ENCODE peak calls at places on chromosomes 16 and 17, in four cellular contexts. Z is mesendoderm, A is MM.1S, N is psoas muscle. E is an unnamed sample. For H3K4me1, the result is how much of the 10 kb centered on the place peaks cover.

GRCh38 chr17:27339198-27339835 is 45.4 kb downstream of the WSB1 start:
- DNase-seq in Z (no peak), N (no peak), A (peak), E (peak)

GRCh38 chr17:75087558-75088453 is at the start of gene SLC16A5:
- DNase-seq in N (peak), A (no peak), Z (peak), E (peak)

GRCh38 chr17:50549969-50550368 is 3.0 kb downstream of the SPATA20 start:
- DNase-seq in N (no peak), A (no peak), Z (no peak), E (no peak)

GRCh38 chr17:30091771-30092170 is 24.8 kb upstream of the NSRP1 start:
- DNase-seq in Z (no peak), A (no peak), N (no peak), E (no peak)

GRCh38 chr17:45296003-45296832 is 20.6 kb downstream of the MAP3K14 start:
- DNase-seq in N (no peak), Z (no peak), A (peak), E (peak)

GRCh38 chr16:50004239-50004638 is 20.8 kb upstream of the CNEP1R1 start:
- DNase-seq in Z (no peak), N (no peak), A (no peak), E (no peak)

GRCh38 chr17:58270476-58271290 is 10.1 kb downstream of the MPO start:
- DNase-seq in N (no peak), A (no peak), Z (peak), E (no peak)

GRCh38 chr17:32256695-32257013 is 9.0 kb upstream of the RHBDL3 start:
- DNase-seq in A (no peak), N (no peak), Z (no peak), E (no peak)

GRCh38 chr17:40284085-40284713 is 3.5 kb upstream of the CDC6 start:
- DNase-seq in A (no peak), Z (peak), N (no peak), E (no peak)

GRCh38 chr17:1413281-1413791 is 13.3 kb upstream of the YWHAE start:
- DNase-seq in N (peak), Z (no peak), A (no peak), E (peak)

GRCh38 chr16:50671644-50672260 is 9.4 kb downstream of the SNX20 start:
- DNase-seq in Z (peak), N (no peak), A (peak), E (peak)

GRCh38 chr16:3123986-3124886 is 10.6 kb upstream of the ZNF213 start:
- DNase-seq in A (peak), Z (peak), N (peak), E (peak)

GRCh38 chr17:35088911-35089845 is 25.7 kb upstream of the RFFL start:
- DNase-seq in A (peak), Z (peak), N (peak), E (peak)

GRCh38 chr17:80415626-80416042 is 667 bp downstream of the ENDOV start:
- DNase-seq in N (no peak), Z (no peak), A (no peak), E (no peak)

GRCh38 chr16:12132290-12132689 is 155.8 kb downstream of the SNX29 start:
- DNase-seq in N (no peak), Z (no peak), A (no peak), E (no peak)

GRCh38 chr17:62572488-62573469 is 54.7 kb upstream of the MRC2 start:
- DNase-seq in A (no peak), N (no peak), Z (no peak), E (no peak)

GRCh38 chr16:88508868-88509748 is 56.0 kb downstream of the ZFPM1 start:
- DNase-seq in N (no peak), A (no peak), Z (no peak), E (no peak)

GRCh38 chr17:67420994-67421393 is 43.9 kb downstream of the PITPNC1 start:
- DNase-seq in N (no peak), A (no peak), Z (no peak), E (no peak)

GRCh38 chr16:49112754-49113153 is 168.9 kb downstream of the CBLN1 start:
- DNase-seq in N (no peak), Z (no peak), A (no peak), E (no peak)

GRCh38 chr17:64176556-64176955 is 46.6 kb upstream of the ERN1 start:
- DNase-seq in Z (no peak), N (no peak), A (no peak), E (no peak)

GRCh38 chr16:86971251-86971650 is 345.9 kb downstream of the C16orf95 start:
- DNase-seq in A (no peak), N (peak), Z (no peak), E (no peak)

GRCh38 chr17:51793686-51794085 is 364.8 kb downstream of the CA10 start:
- DNase-seq in Z (no peak), A (no peak), N (no peak), E (no peak)

GRCh38 chr17:50426814-50427787 is 1.1 kb downstream of the ACSF2 start:
- DNase-seq in N (no peak), Z (peak), A (peak), E (no peak)

GRCh38 chr17:49730078-49730786 is 22.5 kb upstream of the SLC35B1 start:
- DNase-seq in Z (peak), N (peak), A (no peak), E (peak)

GRCh38 chr16:69276143-69277115 is 34.7 kb upstream of the VPS4A start:
- DNase-seq in Z (no peak), N (peak), A (no peak), E (peak)

GRCh38 chr16:49355923-49356665 is 17.5 kb upstream of the C16orf78 start:
- DNase-seq in Z (no peak), N (peak), A (no peak), E (peak)

GRCh38 chr16:14455577-14455976 is 174.5 kb downstream of the PARN start:
- DNase-seq in Z (peak), A (no peak), N (no peak), E (no peak)

GRCh38 chr16:77540656-77541055 is 105.8 kb upstream of the ADAMTS18 start:
- DNase-seq in N (no peak), Z (peak), A (peak), E (no peak)

GRCh38 chr17:78041401-78042179 is 83.1 kb downstream of the TNRC6C start:
- DNase-seq in Z (no peak), N (no peak), A (no peak), E (no peak)
- H3K27ac ChIP-seq in Z (no peak), N (peak), A (no peak), E (peak)

GRCh38 chr16:4272114-4272954 is 489 bp downstream of the TFAP4 start:
- DNase-seq in N (peak), A (peak), Z (peak), E (peak)
- H3K4me1 ChIP-seq in N (under half), A (under half), Z (under half), E (under half)

DNA sequence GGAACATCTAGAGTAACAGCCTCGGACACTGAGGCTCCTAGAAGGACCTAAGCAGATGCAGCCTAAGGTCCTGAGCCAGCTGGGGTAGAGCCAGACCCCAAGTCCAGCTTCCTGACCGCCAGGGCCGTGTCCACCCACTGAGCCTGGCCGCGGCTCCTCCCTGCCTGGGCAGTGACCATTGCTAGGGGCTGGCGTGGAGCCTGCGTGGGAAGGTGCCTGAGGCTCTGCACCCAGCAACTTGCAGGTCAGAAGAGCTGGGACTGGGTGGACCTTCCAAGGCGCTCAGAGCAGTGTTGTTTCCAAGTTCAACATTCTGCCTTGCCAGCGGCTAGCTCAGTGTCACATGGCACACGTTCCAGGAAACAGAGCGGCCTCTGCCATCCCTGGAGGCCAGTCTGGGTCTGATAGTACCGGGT is 209.6 kb upstream of the CIBAR2 start:
- DNase-seq in A (no peak), Z (no peak), N (peak), E (peak)
- H3K27ac ChIP-seq in A (no peak), Z (no peak), N (peak), E (peak)

GRCh38 chr17:7846765-7847661 is 7.9 kb upstream of the TMEM88 start:
- DNase-seq in Z (no peak), A (no peak), N (peak), E (no peak)

GRCh38 chr17:7848131-7848579 is 6.7 kb upstream of the TMEM88 start:
- DNase-seq in N (no peak), A (no peak), Z (no peak), E (no peak)

GRCh38 chr17:7849185-7850117 is 5.4 kb upstream of the TMEM88 start:
- DNase-seq in N (peak), A (no peak), Z (no peak), E (no peak)

GRCh38 chr17:7850118-7850504 is 4.8 kb upstream of the TMEM88 start:
- DNase-seq in Z (no peak), A (no peak), N (no peak), E (no peak)

DNA sequence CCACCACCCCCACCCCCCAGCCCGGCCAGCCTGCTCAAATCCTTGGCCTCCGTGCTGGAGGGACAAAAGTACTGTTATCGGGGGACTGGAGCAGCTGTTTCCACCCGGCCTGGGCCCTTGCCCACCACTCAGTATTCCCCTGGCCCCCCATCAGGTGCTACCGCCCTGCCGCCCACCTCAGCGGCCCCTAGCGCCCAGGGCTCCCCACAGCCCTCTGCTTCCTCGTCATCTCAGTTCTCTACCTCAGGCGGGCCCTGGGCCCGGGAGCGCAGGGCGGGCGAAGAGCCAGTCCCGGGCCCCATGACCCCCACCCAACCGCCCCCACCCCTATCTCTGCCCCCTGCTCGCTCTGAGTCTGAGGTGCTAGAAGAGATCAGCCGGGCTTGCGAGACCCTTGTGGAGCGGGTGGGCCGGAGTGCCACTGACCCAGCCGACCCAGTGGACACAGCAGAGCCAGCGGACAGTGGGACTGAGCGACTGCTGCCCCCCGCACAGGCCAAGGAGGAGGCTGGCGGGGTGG is 6.1 kb upstream of the TMEM88 start:
- DNase-seq in N (peak), Z (no peak), A (no peak), E (no peak)
- H3K4me1 ChIP-seq in N (under half), Z (under half), A (under half), E (under half)

E was measured in aorta.